ENCODE peak calls at places on chromosomes 5 and 9, in eight cellular contexts. Q, L, M, I, H, X, G and N are unnamed samples.

GRCh38 chr5:62167651-62168050 is 138.4 kb upstream of the KIF2A start:
- DNase-seq in Q (no peak), L (no peak), M (no peak), I (no peak), H (no peak), X (no peak), G (no peak), N (no peak)

GRCh38 chr9:115593587-115594091 is 475.7 kb upstream of the TNC start:
- DNase-seq in Q (no peak), L (no peak), M (peak), I (no peak), H (no peak), X (peak), G (no peak), N (no peak)

GRCh38 chr5:119168401-119168800 is 97.5 kb downstream of the DMXL1 start:
- DNase-seq in Q (peak), L (no peak), M (no peak), I (no peak), H (no peak), X (no peak), G (no peak), N (no peak)

GRCh38 chr5:136012041-136012804 is 16.6 kb upstream of the TGFBI start:
- DNase-seq in Q (peak), L (no peak), M (peak), I (no peak), H (no peak), X (no peak), G (no peak), N (no peak)

GRCh38 chr5:73304381-73304780 is 131.4 kb downstream of the TMEM174 start:
- DNase-seq in Q (peak), L (no peak), M (no peak), I (no peak), H (no peak), X (no peak), G (no peak), N (no peak)

GRCh38 chr5:34491251-34491620 is 164.9 kb upstream of the RAI14 start:
- DNase-seq in Q (no peak), L (no peak), M (no peak), I (no peak), H (no peak), X (no peak), G (no peak), N (no peak)

GRCh38 chr5:176541338-176542134 is 4.3 kb upstream of the RNF44 start:
- DNase-seq in Q (no peak), L (peak), M (peak), I (peak), H (peak), X (peak), G (no peak), N (no peak)

GRCh38 chr5:59173568-59173967 is 590.7 kb downstream of the RAB3C start:
- DNase-seq in Q (no peak), L (no peak), M (peak), I (no peak), H (no peak), X (no peak), G (no peak), N (no peak)

GRCh38 chr9:133532937-133533668 is 1.4 kb upstream of the ADAMTSL2 start:
- DNase-seq in Q (peak), L (peak), M (peak), I (peak), H (peak), X (peak), G (peak), N (no peak)

GRCh38 chr9:123339666-123340414 is 16.2 kb upstream of the CRB2 start:
- DNase-seq in Q (peak), L (peak), M (no peak), I (no peak), H (no peak), X (peak), G (no peak), N (no peak)

GRCh38 chr5:145925353-145925752 is 11.0 kb upstream of the SH3RF2 start:
- DNase-seq in Q (peak), L (no peak), M (peak), I (no peak), H (no peak), X (no peak), G (no peak), N (no peak)

GRCh38 chr9:13992136-13992798 is 321.7 kb downstream of the NFIB start:
- DNase-seq in Q (no peak), L (no peak), M (peak), I (no peak), H (no peak), X (no peak), G (no peak), N (no peak)

GRCh38 chr9:131840751-131841702 is 101.2 kb upstream of the RAPGEF1 start:
- DNase-seq in Q (no peak), L (no peak), M (no peak), I (no peak), H (peak), X (no peak), G (no peak), N (no peak)

GRCh38 chr9:104329245-104329644 is 174.8 kb upstream of the OR13F1 start:
- DNase-seq in Q (no peak), L (no peak), M (no peak), I (no peak), H (no peak), X (no peak), G (no peak), N (no peak)

GRCh38 chr9:87725356-87725899 is 491 bp upstream of the CTSL start:
- DNase-seq in Q (no peak), L (no peak), M (no peak), I (peak), H (peak), X (no peak), G (no peak), N (no peak)

GRCh38 chr9:127977877-127978647 is 2.7 kb downstream of the EEIG1 start:
- DNase-seq in Q (no peak), L (no peak), M (peak), I (peak), H (peak), X (no peak), G (no peak), N (no peak)

GRCh38 chr9:89749500-89750116 is 144.8 kb downstream of the GADD45G start:
- DNase-seq in Q (no peak), L (no peak), M (no peak), I (no peak), H (no peak), X (no peak), G (no peak), N (no peak)

GRCh38 chr9:136016882-136017812 is 56.0 kb upstream of the UBAC1 start:
- DNase-seq in Q (no peak), L (no peak), M (no peak), I (peak), H (peak), X (no peak), G (no peak), N (peak)

GRCh38 chr9:133664651-133665050 is 28.5 kb downstream of the DBH start:
- DNase-seq in Q (no peak), L (no peak), M (no peak), I (no peak), H (no peak), X (no peak), G (no peak), N (no peak)

GRCh38 chr5:76169536-76169935 is 86.4 kb downstream of the SV2C start:
- DNase-seq in Q (no peak), L (no peak), M (no peak), I (no peak), H (no peak), X (no peak), G (no peak), N (no peak)
- TF ChIP-seq CTCF in Q (no peak), L (no peak), M (no peak), I (no peak), H (no peak), X (no peak), G (no peak), N (no peak)

DNA sequence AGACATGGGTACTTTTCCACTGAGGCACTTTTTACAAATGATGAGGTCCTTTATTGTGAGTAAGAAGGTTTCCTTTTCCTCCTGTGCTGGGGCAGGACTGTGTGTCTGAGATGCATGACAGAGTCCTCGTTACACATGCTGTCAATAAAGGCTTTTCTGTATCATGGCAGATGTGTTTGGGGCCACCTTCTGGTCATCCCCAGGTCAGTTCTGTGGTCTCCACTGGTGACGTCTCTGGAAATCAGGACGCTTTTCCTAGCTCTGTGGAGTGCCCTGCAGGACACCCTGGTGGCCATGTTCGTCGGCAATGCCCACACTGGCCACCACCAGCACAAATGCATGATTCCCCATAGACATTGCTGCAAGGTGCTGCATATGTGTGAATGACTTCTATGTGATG is 2.8 kb downstream of the CMBL start:
- DNase-seq in Q (no peak), L (no peak), M (no peak), I (no peak), H (peak), X (no peak), G (no peak), N (no peak)
- TF ChIP-seq CTCF in Q (no peak), L (no peak), M (no peak), I (no peak), H (peak), X (peak), G (no peak), N (peak)

GRCh38 chr9:36141288-36141687 is 4.8 kb downstream of the GLIPR2 start:
- DNase-seq in Q (no peak), L (no peak), M (no peak), I (peak), H (no peak), X (no peak), G (no peak), N (no peak)
- TF ChIP-seq CTCF in Q (peak), L (no peak), M (peak), I (no peak), H (no peak), X (peak), G (peak), N (peak)

GRCh38 chr9:19085295-19085694 is 17.4 kb downstream of the HAUS6 start:
- DNase-seq in Q (no peak), L (no peak), M (no peak), I (no peak), H (no peak), X (peak), G (no peak), N (no peak)
- TF ChIP-seq CTCF in Q (peak), L (peak), M (peak), I (peak), H (no peak), X (peak), G (peak), N (peak)